ENCODE peak calls at places on chromosomes 4 and X, in four cellular contexts. X is activated CD8-positive, alpha-beta memory T cell treated with anti-CD3 and anti-CD28 coated beads for 48 hours; A is AG09309; E is nephron progenitor cell. G is an unnamed sample.
A peak's percentile ranks its signal among the peaks of the same experiment; 100 is the strongest.

GRCh38 chr4:138749303-138749702 is 266.3 kb upstream of the NOCT start:
- DNase-seq in A (no peak), X (no peak), E (no peak), G (no peak)

GRCh38 chr4:41719417-41719816 is 29.1 kb downstream of the PHOX2B start:
- DNase-seq in A (no peak), X (no peak), E (no peak), G (no peak)

GRCh38 chrX:77160301-77160700 is 286.9 kb upstream of the FGF16 start:
- DNase-seq in E (no peak), A (no peak), X (peak; percentile 0), G (no peak)

GRCh38 chr4:89906787-89907521 is 12.3 kb downstream of the MMRN1 start:
- DNase-seq in A (no peak), E (no peak), X (no peak), G (peak; percentile 36)

GRCh38 chr4:47744253-47744652 is 93.6 kb downstream of the CORIN start:
- DNase-seq in X (no peak), A (no peak), E (no peak), G (no peak)

GRCh38 chr4:180141734-180142133 is 2101.5 kb upstream of the TENM3 start:
- DNase-seq in A (no peak), E (no peak), X (no peak), G (no peak)

GRCh38 chr4:74830928-74831327 is 36.6 kb upstream of the BTC start:
- DNase-seq in X (no peak), A (no peak), E (no peak), G (no peak)

GRCh38 chr4:1075809-1076524 is 37.4 kb downstream of the RNF212 start:
- DNase-seq in E (no peak), X (no peak), A (no peak), G (no peak)

GRCh38 chrX:42714981-42715688 is 62.8 kb downstream of the PPP1R2C start:
- DNase-seq in A (no peak), X (no peak), E (peak; percentile 64), G (peak; percentile 74)

GRCh38 chrX:54950730-54951375 is 30.2 kb downstream of the TRO start:
- DNase-seq in A (no peak), X (no peak), E (no peak), G (no peak)

GRCh38 chrX:119763175-119763574 is 4.8 kb downstream of the SOWAHD start:
- DNase-seq in X (no peak), A (peak; percentile 79), E (no peak), G (no peak)

GRCh38 chr4:67699603-67700002 is 1.4 kb downstream of the UBA6 start:
- DNase-seq in X (no peak), E (no peak), A (no peak), G (no peak)

GRCh38 chr4:3466691-3467600 is 3.8 kb downstream of the DOK7 start:
- DNase-seq in A (no peak), X (no peak), E (peak; percentile 10), G (no peak)

GRCh38 chr4:181597766-181598165 is 645.4 kb upstream of the TENM3 start:
- DNase-seq in E (no peak), A (no peak), X (no peak), G (no peak)

GRCh38 chr4:77209012-77209411 is 52.0 kb downstream of the CCNG2 start:
- DNase-seq in X (no peak), E (no peak), A (no peak), G (no peak)

GRCh38 chrX:11381464-11381863 is 88.3 kb downstream of the AMELX start:
- DNase-seq in A (peak; percentile 24), E (peak; percentile 20), X (no peak), G (peak; percentile 25)

GRCh38 chrX:144732588-144732987 is 514.7 kb upstream of the SPANXN1 start:
- DNase-seq in A (no peak), X (no peak), E (no peak), G (no peak)

GRCh38 chr4:118989098-118990080 is 100.7 kb downstream of the SYNPO2 start:
- DNase-seq in A (peak; percentile 96), E (no peak), X (no peak), G (no peak)

GRCh38 chrX:9416562-9417319 is 48.1 kb upstream of the TBL1X start:
- DNase-seq in X (no peak), A (peak; percentile 4), E (no peak), G (no peak)

GRCh38 chr4:154606728-154607723 is 5.4 kb downstream of the FGG start:
- DNase-seq in A (no peak), X (no peak), E (no peak), G (no peak)

GRCh38 chr4:48578132-48578964 is 88.3 kb downstream of the ZAR1 start:
- DNase-seq in A (peak; percentile 46), X (no peak), E (peak; percentile 51), G (peak; percentile 63)

GRCh38 chr4:152352645-152353116 is 183.2 kb downstream of the FBXW7 start:
- DNase-seq in A (peak; percentile 95), E (peak; percentile 63), X (no peak), G (peak; percentile 85)

GRCh38 chrX:25726539-25726938 is 411.6 kb upstream of the MAGEB18 start:
- DNase-seq in E (no peak), A (no peak), X (no peak), G (no peak)

GRCh38 chr4:26048962-26049361 is 134.9 kb downstream of the SMIM20 start:
- DNase-seq in A (no peak), E (no peak), X (no peak), G (no peak)

G was measured in retina.